ENCODE peak calls at places on chromosomes 7 and 10, in six cellular contexts. One of them, this sample, is unnamed.

GRCh38 chr10:36880898-36881297 is 244.5 kb upstream of the ANKRD30A start:
- DNase-seq in transverse colon: no peak
- DNase-seq in tibial nerve: no peak
- DNase-seq in nephron progenitor cell: no peak
- DNase-seq in choroid plexus epithelial cell: peak
- DNase-seq in left lung: no peak
- DNase-seq in this sample: no peak

GRCh38 chr10:93820434-93820833 is 62.7 kb downstream of the LGI1 start:
- DNase-seq in choroid plexus epithelial cell: no peak
- DNase-seq in nephron progenitor cell: no peak
- DNase-seq in transverse colon: no peak
- DNase-seq in tibial nerve: no peak
- DNase-seq in left lung: no peak
- DNase-seq in this sample: no peak

GRCh38 chr10:59817806-59818205 is 64.6 kb upstream of the MRLN start:
- DNase-seq in transverse colon: no peak
- DNase-seq in tibial nerve: peak
- DNase-seq in choroid plexus epithelial cell: no peak
- DNase-seq in left lung: no peak
- DNase-seq in nephron progenitor cell: no peak
- DNase-seq in this sample: no peak

GRCh38 chr10:131166486-131166885 is 145.0 kb downstream of the TCERG1L start:
- DNase-seq in nephron progenitor cell: no peak
- DNase-seq in choroid plexus epithelial cell: no peak
- DNase-seq in left lung: no peak
- DNase-seq in transverse colon: no peak
- DNase-seq in tibial nerve: no peak
- DNase-seq in this sample: no peak

GRCh38 chr10:78514459-78514858 is 480.8 kb downstream of the RPS24 start:
- DNase-seq in left lung: no peak
- DNase-seq in choroid plexus epithelial cell: no peak
- DNase-seq in transverse colon: no peak
- DNase-seq in nephron progenitor cell: no peak
- DNase-seq in tibial nerve: no peak
- DNase-seq in this sample: no peak

GRCh38 chr7:50558380-50559051 is 6.7 kb downstream of the DDC start:
- DNase-seq in left lung: no peak
- DNase-seq in choroid plexus epithelial cell: no peak
- DNase-seq in tibial nerve: no peak
- DNase-seq in nephron progenitor cell: peak
- DNase-seq in transverse colon: no peak
- DNase-seq in this sample: no peak

GRCh38 chr7:137564677-137565076 is 221.1 kb upstream of the PTN start:
- DNase-seq in transverse colon: no peak
- DNase-seq in tibial nerve: no peak
- DNase-seq in nephron progenitor cell: peak
- DNase-seq in left lung: no peak
- DNase-seq in choroid plexus epithelial cell: no peak
- DNase-seq in this sample: no peak

GRCh38 chr7:1341995-1342645 is 109.4 kb downstream of the UNCX start:
- DNase-seq in transverse colon: no peak
- DNase-seq in tibial nerve: no peak
- DNase-seq in left lung: no peak
- DNase-seq in nephron progenitor cell: no peak
- DNase-seq in choroid plexus epithelial cell: no peak
- DNase-seq in this sample: no peak

GRCh38 chr10:72525277-72525676 is 100.6 kb downstream of the MICU1 start:
- DNase-seq in transverse colon: no peak
- DNase-seq in tibial nerve: no peak
- DNase-seq in left lung: no peak
- DNase-seq in nephron progenitor cell: no peak
- DNase-seq in choroid plexus epithelial cell: peak
- DNase-seq in this sample: no peak

GRCh38 chr10:113381906-113382562 is 170.8 kb upstream of the HABP2 start:
- DNase-seq in tibial nerve: no peak
- DNase-seq in nephron progenitor cell: no peak
- DNase-seq in left lung: no peak
- DNase-seq in choroid plexus epithelial cell: peak
- DNase-seq in transverse colon: no peak
- DNase-seq in this sample: no peak

GRCh38 chr10:113386005-113386404 is 166.8 kb upstream of the HABP2 start:
- DNase-seq in transverse colon: no peak
- DNase-seq in tibial nerve: no peak
- DNase-seq in nephron progenitor cell: no peak
- DNase-seq in choroid plexus epithelial cell: no peak
- DNase-seq in left lung: no peak
- DNase-seq in this sample: no peak

GRCh38 chr10:113382691-113383090 is 170.2 kb upstream of the HABP2 start:
- DNase-seq in transverse colon: no peak
- DNase-seq in tibial nerve: no peak
- DNase-seq in choroid plexus epithelial cell: no peak
- DNase-seq in nephron progenitor cell: no peak
- DNase-seq in left lung: no peak
- DNase-seq in this sample: no peak

GRCh38 chr10:113384181-113384580 is 168.7 kb upstream of the HABP2 start:
- DNase-seq in transverse colon: no peak
- DNase-seq in left lung: no peak
- DNase-seq in tibial nerve: no peak
- DNase-seq in choroid plexus epithelial cell: no peak
- DNase-seq in nephron progenitor cell: no peak
- DNase-seq in this sample: no peak

DNA sequence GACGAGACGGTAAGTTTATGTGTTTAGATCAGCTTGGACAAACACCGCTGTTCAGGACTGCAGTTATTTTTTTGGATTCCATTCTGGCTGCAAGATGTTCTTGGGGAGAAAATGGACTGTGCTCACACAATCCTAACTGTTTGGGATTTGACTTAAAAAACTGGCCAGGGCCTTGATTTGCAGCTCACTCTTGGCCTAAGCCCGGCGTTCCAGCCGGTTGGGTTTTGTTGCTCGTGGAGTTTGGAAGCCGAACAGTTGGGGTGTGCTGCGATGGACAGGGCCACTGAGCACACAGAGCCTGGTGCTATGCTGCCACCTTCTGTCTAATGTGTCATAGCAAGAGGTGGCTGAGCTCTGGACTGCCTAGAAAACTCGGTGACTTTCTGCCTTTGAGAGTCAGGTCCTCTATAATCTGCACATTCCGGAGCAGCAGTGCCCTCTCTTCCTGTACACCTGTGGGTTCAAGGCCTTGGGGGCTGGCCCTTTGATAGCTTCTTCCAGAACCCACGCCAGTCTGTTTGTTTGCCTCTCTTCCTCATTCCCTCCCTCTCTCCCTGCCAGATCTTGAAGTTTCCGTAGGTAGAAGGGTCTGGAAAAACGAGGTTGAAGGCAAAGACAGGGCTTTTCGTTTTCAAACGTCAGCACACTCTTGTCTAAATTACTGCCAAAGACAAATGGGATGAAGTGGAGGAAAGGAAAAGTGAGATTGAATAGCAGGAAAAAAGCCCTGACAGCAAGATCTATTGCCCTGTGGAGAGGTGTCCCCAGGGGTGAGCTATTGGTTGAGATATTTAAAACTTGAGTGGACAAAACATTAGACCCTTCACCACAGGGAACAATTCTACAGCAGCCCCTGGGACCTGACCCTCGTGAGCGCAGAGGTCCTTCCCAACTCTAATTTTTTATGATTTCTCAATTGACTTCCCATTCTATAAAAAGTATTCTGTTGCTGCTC is 167.6 kb upstream of the HABP2 start:
- DNase-seq in transverse colon: peak
- DNase-seq in choroid plexus epithelial cell: peak
- DNase-seq in nephron progenitor cell: peak
- DNase-seq in tibial nerve: peak
- DNase-seq in left lung: peak
- DNase-seq in this sample: peak
- TF ChIP-seq CTCF in transverse colon: peak
- TF ChIP-seq CTCF in choroid plexus epithelial cell: peak
- TF ChIP-seq CTCF in nephron progenitor cell: peak
- TF ChIP-seq CTCF in tibial nerve: peak
- TF ChIP-seq CTCF in left lung: peak
- TF ChIP-seq CTCF in this sample: peak

GRCh38 chr7:24757799-24758275 is 573 bp upstream of the GSDME start:
- DNase-seq in choroid plexus epithelial cell: peak
- DNase-seq in nephron progenitor cell: no peak
- DNase-seq in tibial nerve: no peak
- DNase-seq in left lung: peak
- DNase-seq in transverse colon: no peak
- DNase-seq in this sample: no peak
- TF ChIP-seq CTCF in choroid plexus epithelial cell: no peak
- TF ChIP-seq CTCF in nephron progenitor cell: no peak
- TF ChIP-seq CTCF in tibial nerve: no peak
- TF ChIP-seq CTCF in left lung: no peak
- TF ChIP-seq CTCF in transverse colon: no peak
- TF ChIP-seq CTCF in this sample: no peak

DNA sequence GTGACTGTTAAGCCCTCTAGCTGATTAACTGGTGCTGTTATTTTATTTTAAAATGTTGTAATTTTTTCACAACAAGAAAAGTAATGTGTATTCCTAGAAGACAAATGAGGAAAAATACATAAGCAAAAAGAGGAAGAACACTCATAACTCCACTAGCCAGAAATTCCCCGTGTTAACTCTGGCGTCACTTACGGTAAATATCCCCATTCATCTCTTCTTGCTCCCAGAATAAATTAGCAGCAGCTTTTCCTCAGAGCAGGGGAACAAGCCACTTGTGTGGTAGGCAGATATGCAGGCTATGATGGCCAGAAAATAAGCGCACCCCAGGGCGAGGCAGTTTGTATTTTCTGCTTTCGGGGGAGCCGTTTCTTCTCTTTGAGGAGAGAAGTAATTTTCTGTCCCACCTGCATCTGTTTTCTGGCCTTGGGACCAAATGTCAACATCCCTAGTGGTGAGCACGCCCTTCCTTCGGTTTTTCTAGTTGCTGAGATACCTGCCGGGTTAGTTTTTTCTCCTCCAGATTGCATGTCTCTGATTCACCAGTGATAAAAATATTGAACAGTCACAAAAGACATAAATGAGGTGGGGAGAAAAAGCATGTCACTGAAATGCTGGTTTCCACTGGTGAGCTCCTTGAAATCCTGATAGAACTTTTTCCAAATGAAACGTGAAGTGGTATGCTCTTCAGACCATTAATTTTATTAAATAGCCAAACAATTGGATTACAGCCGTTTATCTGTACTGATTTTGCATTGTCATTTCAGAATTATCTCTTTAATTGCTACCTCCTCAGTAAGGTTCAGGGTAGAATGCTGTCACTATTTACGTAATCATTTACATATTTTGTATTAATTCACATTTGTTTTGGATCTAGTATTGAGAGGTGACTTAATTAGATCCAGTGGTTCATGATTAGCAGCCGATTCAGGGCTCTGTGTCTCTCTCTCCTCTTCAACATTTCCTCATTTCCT is 268.1 kb downstream of the CAMK1D start:
- DNase-seq in nephron progenitor cell: no peak
- DNase-seq in tibial nerve: no peak
- DNase-seq in left lung: no peak
- DNase-seq in transverse colon: no peak
- DNase-seq in choroid plexus epithelial cell: no peak
- DNase-seq in this sample: no peak
- TF ChIP-seq CTCF in nephron progenitor cell: no peak
- TF ChIP-seq CTCF in tibial nerve: no peak
- TF ChIP-seq CTCF in left lung: no peak
- TF ChIP-seq CTCF in transverse colon: no peak
- TF ChIP-seq CTCF in choroid plexus epithelial cell: no peak
- TF ChIP-seq CTCF in this sample: no peak

DNA sequence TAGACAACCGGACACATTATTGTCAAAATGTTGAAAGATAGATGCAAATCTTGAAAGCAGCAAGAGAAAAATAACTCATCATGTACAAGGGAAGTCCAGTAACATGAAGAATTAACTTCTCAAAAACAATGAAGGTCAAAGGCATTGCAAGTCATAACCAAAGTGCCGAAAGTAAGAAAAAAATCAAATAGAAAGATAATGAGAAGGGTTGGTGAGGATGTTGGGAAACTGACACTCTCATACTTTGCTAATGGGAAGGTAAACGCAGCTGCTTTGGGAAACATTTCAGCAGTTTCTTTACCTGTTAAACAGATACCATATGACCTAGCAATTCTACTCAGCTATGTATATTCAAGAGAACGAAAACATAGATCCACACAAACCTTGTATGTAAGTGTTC is 303.0 kb downstream of the ARL4A start:
- DNase-seq in left lung: no peak
- DNase-seq in tibial nerve: no peak
- DNase-seq in nephron progenitor cell: no peak
- DNase-seq in transverse colon: no peak
- DNase-seq in choroid plexus epithelial cell: no peak
- DNase-seq in this sample: no peak
- TF ChIP-seq CTCF in left lung: no peak
- TF ChIP-seq CTCF in tibial nerve: no peak
- TF ChIP-seq CTCF in nephron progenitor cell: no peak
- TF ChIP-seq CTCF in transverse colon: no peak
- TF ChIP-seq CTCF in choroid plexus epithelial cell: no peak
- TF ChIP-seq CTCF in this sample: no peak

GRCh38 chr7:132580277-132580676 is 4.0 kb upstream of the PLXNA4 start:
- DNase-seq in choroid plexus epithelial cell: peak
- DNase-seq in left lung: no peak
- DNase-seq in nephron progenitor cell: no peak
- DNase-seq in tibial nerve: no peak
- DNase-seq in transverse colon: no peak
- DNase-seq in this sample: no peak
- TF ChIP-seq CTCF in choroid plexus epithelial cell: no peak
- TF ChIP-seq CTCF in left lung: no peak
- TF ChIP-seq CTCF in nephron progenitor cell: no peak
- TF ChIP-seq CTCF in tibial nerve: no peak
- TF ChIP-seq CTCF in transverse colon: no peak
- TF ChIP-seq CTCF in this sample: no peak

This sample was measured in glutamatergic neuron.